ENCODE peak calls at places on chromosomes 4 and X, in four cellular contexts. One of them, this sample, is unnamed.

GRCh38 chr4:6342530-6343293 is 73.1 kb downstream of the WFS1 start:
- DNase-seq in upper lobe of right lung: no peak
- DNase-seq in HFFc6: no peak
- DNase-seq in CD4-positive, alpha-beta T cell: no peak
- DNase-seq in this sample: peak; percentile 32

GRCh38 chr4:38385286-38386010 is 278.6 kb upstream of the KLF3 start:
- DNase-seq in HFFc6: no peak
- DNase-seq in CD4-positive, alpha-beta T cell: no peak
- DNase-seq in upper lobe of right lung: no peak
- DNase-seq in this sample: no peak

GRCh38 chrX:153460826-153461225 is 9.6 kb downstream of the HAUS7 start:
- DNase-seq in CD4-positive, alpha-beta T cell: peak; percentile 55
- DNase-seq in upper lobe of right lung: no peak
- DNase-seq in HFFc6: no peak
- DNase-seq in this sample: peak; percentile 62

GRCh38 chr4:119623025-119623424 is 5.6 kb downstream of the PDE5A start:
- DNase-seq in upper lobe of right lung: no peak
- DNase-seq in CD4-positive, alpha-beta T cell: no peak
- DNase-seq in HFFc6: peak; percentile 36
- DNase-seq in this sample: no peak

GRCh38 chr4:128288689-128289106 is 1.1 kb upstream of the PGRMC2 start:
- DNase-seq in CD4-positive, alpha-beta T cell: no peak
- DNase-seq in upper lobe of right lung: no peak
- DNase-seq in HFFc6: no peak
- DNase-seq in this sample: no peak

GRCh38 chrX:42695800-42696358 is 82.1 kb downstream of the PPP1R2C start:
- DNase-seq in upper lobe of right lung: no peak
- DNase-seq in HFFc6: no peak
- DNase-seq in CD4-positive, alpha-beta T cell: no peak
- DNase-seq in this sample: no peak

GRCh38 chrX:24005867-24006266 is 21.1 kb downstream of the KLHL15 start:
- DNase-seq in upper lobe of right lung: no peak
- DNase-seq in CD4-positive, alpha-beta T cell: no peak
- DNase-seq in HFFc6: no peak
- DNase-seq in this sample: no peak

GRCh38 chrX:77597090-77597489 is 149.9 kb downstream of the FGF16 start:
- DNase-seq in CD4-positive, alpha-beta T cell: no peak
- DNase-seq in upper lobe of right lung: no peak
- DNase-seq in HFFc6: peak; percentile 17
- DNase-seq in this sample: no peak

GRCh38 chr4:740656-741282 is 35.1 kb downstream of the PCGF3 start:
- DNase-seq in CD4-positive, alpha-beta T cell: no peak
- DNase-seq in upper lobe of right lung: no peak
- DNase-seq in HFFc6: no peak
- DNase-seq in this sample: no peak

GRCh38 chr4:52366625-52367024 is 292.5 kb downstream of the USP46 start:
- DNase-seq in CD4-positive, alpha-beta T cell: no peak
- DNase-seq in HFFc6: no peak
- DNase-seq in upper lobe of right lung: no peak
- DNase-seq in this sample: no peak

GRCh38 chr4:61375316-61375715 is 175.2 kb downstream of the ADGRL3 start:
- DNase-seq in upper lobe of right lung: no peak
- DNase-seq in HFFc6: no peak
- DNase-seq in CD4-positive, alpha-beta T cell: no peak
- DNase-seq in this sample: no peak

GRCh38 chr4:165383757-165384156 is 4.9 kb downstream of the CPE start:
- DNase-seq in upper lobe of right lung: no peak
- DNase-seq in HFFc6: no peak
- DNase-seq in CD4-positive, alpha-beta T cell: no peak
- DNase-seq in this sample: no peak

GRCh38 chr4:24775750-24776149 is 19.6 kb upstream of the SOD3 start:
- DNase-seq in HFFc6: no peak
- DNase-seq in upper lobe of right lung: no peak
- DNase-seq in CD4-positive, alpha-beta T cell: no peak
- DNase-seq in this sample: no peak

GRCh38 chr4:128528793-128529553 is 241.4 kb upstream of the PGRMC2 start:
- DNase-seq in upper lobe of right lung: no peak
- DNase-seq in HFFc6: peak; percentile 95
- DNase-seq in CD4-positive, alpha-beta T cell: no peak
- DNase-seq in this sample: no peak

GRCh38 chrX:143304518-143304917 is 212.8 kb downstream of the SPANXN3 start:
- DNase-seq in CD4-positive, alpha-beta T cell: no peak
- DNase-seq in HFFc6: no peak
- DNase-seq in upper lobe of right lung: no peak
- DNase-seq in this sample: no peak

GRCh38 chrX:51215266-51215665 is 117.4 kb upstream of the NUDT10 start:
- DNase-seq in HFFc6: no peak
- DNase-seq in CD4-positive, alpha-beta T cell: no peak
- DNase-seq in upper lobe of right lung: no peak
- DNase-seq in this sample: no peak

GRCh38 chr4:82797591-82798081 is 960 bp downstream of the SCD5 start:
- DNase-seq in CD4-positive, alpha-beta T cell: no peak
- DNase-seq in HFFc6: no peak
- DNase-seq in upper lobe of right lung: no peak
- DNase-seq in this sample: no peak

GRCh38 chr4:11338990-11339782 is 89.5 kb downstream of the HS3ST1 start:
- DNase-seq in upper lobe of right lung: no peak
- DNase-seq in HFFc6: no peak
- DNase-seq in CD4-positive, alpha-beta T cell: no peak
- DNase-seq in this sample: no peak

GRCh38 chrX:49761481-49761880 is 65.7 kb upstream of the PAGE1 start:
- DNase-seq in upper lobe of right lung: no peak
- DNase-seq in HFFc6: no peak
- DNase-seq in CD4-positive, alpha-beta T cell: no peak
- DNase-seq in this sample: no peak

GRCh38 chr4:183657564-183657963 is 1.4 kb downstream of the RWDD4 start:
- DNase-seq in upper lobe of right lung: no peak
- DNase-seq in CD4-positive, alpha-beta T cell: no peak
- DNase-seq in HFFc6: peak; percentile 24
- DNase-seq in this sample: no peak

GRCh38 chr4:10281996-10282395 is 165.4 kb upstream of the WDR1 start:
- DNase-seq in CD4-positive, alpha-beta T cell: no peak
- DNase-seq in upper lobe of right lung: no peak
- DNase-seq in HFFc6: peak; percentile 59
- DNase-seq in this sample: no peak

GRCh38 chr4:182724414-182724813 is 192.8 kb downstream of the DCTD start:
- DNase-seq in HFFc6: peak; percentile 58
- DNase-seq in upper lobe of right lung: no peak
- DNase-seq in CD4-positive, alpha-beta T cell: no peak
- DNase-seq in this sample: no peak

GRCh38 chr4:147794787-147795413 is 63.0 kb downstream of the ARHGAP10 start:
- DNase-seq in upper lobe of right lung: no peak
- DNase-seq in CD4-positive, alpha-beta T cell: no peak
- DNase-seq in HFFc6: no peak
- DNase-seq in this sample: no peak

GRCh38 chr4:147129687-147130086 is 184.0 kb upstream of the TTC29 start:
- DNase-seq in HFFc6: no peak
- DNase-seq in upper lobe of right lung: no peak
- DNase-seq in CD4-positive, alpha-beta T cell: no peak
- DNase-seq in this sample: no peak

GRCh38 chrX:130523460-130524394 is 121.9 kb downstream of the RBMX2 start:
- DNase-seq in upper lobe of right lung: no peak
- DNase-seq in CD4-positive, alpha-beta T cell: no peak
- DNase-seq in HFFc6: no peak
- DNase-seq in this sample: no peak

GRCh38 chr4:112519689-112520597 is 4.0 kb upstream of the NEUROG2 start:
- DNase-seq in CD4-positive, alpha-beta T cell: no peak
- DNase-seq in HFFc6: no peak
- DNase-seq in upper lobe of right lung: no peak
- DNase-seq in this sample: no peak

GRCh38 chrX:74063426-74064155 is 240.4 kb upstream of the ZCCHC13 start:
- DNase-seq in upper lobe of right lung: no peak
- DNase-seq in CD4-positive, alpha-beta T cell: no peak
- DNase-seq in HFFc6: no peak
- DNase-seq in this sample: no peak

GRCh38 chrX:69759921-69760625 is 144.2 kb downstream of the EDA start:
- DNase-seq in upper lobe of right lung: no peak
- DNase-seq in CD4-positive, alpha-beta T cell: no peak
- DNase-seq in HFFc6: no peak
- DNase-seq in this sample: no peak

GRCh38 chr4:30722916-30723270 is 2.7 kb downstream of the PCDH7 start:
- DNase-seq in upper lobe of right lung: no peak
- DNase-seq in CD4-positive, alpha-beta T cell: no peak
- DNase-seq in HFFc6: no peak
- DNase-seq in this sample: peak; percentile 87

GRCh38 chr4:17705107-17705506 is 76.3 kb downstream of the FAM184B start:
- DNase-seq in upper lobe of right lung: no peak
- DNase-seq in CD4-positive, alpha-beta T cell: no peak
- DNase-seq in HFFc6: no peak
- DNase-seq in this sample: no peak

GRCh38 chr4:1011022-1011694 is at the start of gene FGFRL1:
- DNase-seq in upper lobe of right lung: peak; percentile 97
- DNase-seq in CD4-positive, alpha-beta T cell: peak; percentile 95
- DNase-seq in HFFc6: peak; percentile 71
- DNase-seq in this sample: no peak

GRCh38 chr4:163180087-163180486 is 13.4 kb upstream of the NAF1 start:
- DNase-seq in HFFc6: no peak
- DNase-seq in upper lobe of right lung: no peak
- DNase-seq in CD4-positive, alpha-beta T cell: no peak
- DNase-seq in this sample: no peak

GRCh38 chrX:154486396-154487207 is at the start of gene UBL4A:
- DNase-seq in HFFc6: peak; percentile 15
- DNase-seq in upper lobe of right lung: peak; percentile 89
- DNase-seq in CD4-positive, alpha-beta T cell: peak; percentile 60
- DNase-seq in this sample: no peak

DNA sequence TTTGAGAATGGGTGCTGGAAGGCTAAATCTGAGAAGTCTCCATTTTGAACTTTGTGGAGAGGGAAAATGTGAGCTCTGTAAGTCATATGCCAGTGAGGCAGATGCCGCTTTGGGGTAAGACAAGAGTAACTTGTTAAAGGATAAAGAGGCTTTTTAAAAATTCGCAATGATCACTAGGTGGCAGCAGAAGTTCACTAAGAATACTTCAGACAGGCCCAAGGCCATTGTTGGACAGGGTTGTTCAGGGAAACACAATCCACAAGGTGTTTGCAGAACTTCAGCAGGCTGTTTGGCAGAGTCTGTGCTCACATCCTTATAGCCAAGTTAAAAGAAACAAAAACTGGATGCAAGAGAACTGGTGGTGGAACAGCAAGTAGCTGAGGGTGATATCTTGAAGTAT is 13.7 kb upstream of the PIGA start:
- DNase-seq in CD4-positive, alpha-beta T cell: no peak
- DNase-seq in upper lobe of right lung: no peak
- DNase-seq in HFFc6: peak; percentile 53
- DNase-seq in this sample: no peak
- TF ChIP-seq CTCF in CD4-positive, alpha-beta T cell: peak; percentile 56
- TF ChIP-seq CTCF in upper lobe of right lung: peak; percentile 43
- TF ChIP-seq CTCF in HFFc6: peak; percentile 73
- TF ChIP-seq CTCF in this sample: peak; percentile 90

DNA sequence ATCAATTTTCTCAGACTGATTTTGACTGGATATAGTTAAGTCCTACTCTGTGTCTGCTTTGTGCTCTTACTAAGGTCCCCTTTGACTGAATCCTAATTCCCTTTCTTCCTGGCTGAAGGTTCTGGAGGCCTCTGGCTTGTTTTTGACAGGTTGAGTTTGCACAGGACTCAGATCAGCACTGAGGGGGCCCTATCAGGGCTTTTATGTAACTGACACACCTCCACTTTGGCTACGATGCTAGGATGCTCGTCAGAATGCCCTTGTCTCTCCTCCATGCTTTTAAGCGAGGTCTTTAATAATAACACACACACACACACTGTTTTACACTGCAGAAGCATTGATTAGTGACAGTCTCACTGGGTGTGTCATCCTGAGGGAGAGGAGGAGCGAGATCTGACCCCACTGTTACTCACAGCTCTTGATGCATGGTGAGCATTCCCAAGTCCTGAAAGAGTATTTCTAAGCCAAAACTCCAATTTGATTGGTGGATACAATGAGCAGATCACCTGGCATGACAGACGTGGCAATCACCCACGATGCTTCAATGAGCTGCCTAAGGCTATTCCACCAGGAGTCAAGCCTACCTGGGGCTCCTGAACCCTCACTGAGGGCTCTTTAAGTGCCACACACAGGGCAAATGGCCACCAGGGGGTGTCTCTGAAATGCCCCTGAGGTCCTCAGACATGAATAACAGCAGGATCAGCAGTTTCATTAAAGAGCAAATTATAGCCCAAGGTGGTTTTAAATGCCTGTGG is 130.4 kb upstream of the CPEB2 start:
- DNase-seq in CD4-positive, alpha-beta T cell: peak; percentile 40
- DNase-seq in HFFc6: no peak
- DNase-seq in upper lobe of right lung: peak; percentile 69
- DNase-seq in this sample: no peak
- TF ChIP-seq CTCF in CD4-positive, alpha-beta T cell: no peak
- TF ChIP-seq CTCF in HFFc6: peak; percentile 65
- TF ChIP-seq CTCF in upper lobe of right lung: peak; percentile 41
- TF ChIP-seq CTCF in this sample: peak; percentile 37

DNA sequence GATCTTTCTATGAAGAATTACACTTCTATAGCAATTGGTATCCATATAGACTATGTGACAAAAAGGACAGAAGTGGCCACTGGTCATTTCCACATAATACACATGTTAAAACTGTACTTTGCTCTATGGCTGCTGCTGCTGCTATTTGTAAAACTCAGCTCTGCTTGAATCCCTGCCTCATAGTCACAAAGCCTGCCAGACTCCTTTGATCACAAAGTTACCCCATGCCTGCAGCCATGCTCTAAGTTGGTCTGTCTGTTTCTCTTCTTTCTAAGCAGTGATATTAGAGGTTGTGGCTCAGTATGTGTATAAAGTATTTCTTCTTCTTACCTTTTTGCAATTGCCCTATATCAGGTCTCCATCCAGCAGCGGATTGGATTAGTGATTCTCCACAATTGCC is 210.9 kb downstream of the GRID2 start:
- DNase-seq in CD4-positive, alpha-beta T cell: no peak
- DNase-seq in upper lobe of right lung: no peak
- DNase-seq in HFFc6: no peak
- DNase-seq in this sample: no peak
- TF ChIP-seq CTCF in CD4-positive, alpha-beta T cell: no peak
- TF ChIP-seq CTCF in upper lobe of right lung: no peak
- TF ChIP-seq CTCF in HFFc6: no peak
- TF ChIP-seq CTCF in this sample: no peak

GRCh38 chr4:108168213-108168671 is 490 bp downstream of the LEF1 start:
- DNase-seq in HFFc6: no peak
- DNase-seq in CD4-positive, alpha-beta T cell: no peak
- DNase-seq in upper lobe of right lung: no peak
- DNase-seq in this sample: no peak
- TF ChIP-seq CTCF in HFFc6: no peak
- TF ChIP-seq CTCF in CD4-positive, alpha-beta T cell: no peak
- TF ChIP-seq CTCF in upper lobe of right lung: no peak
- TF ChIP-seq CTCF in this sample: no peak

This sample was measured in chondrocyte.